ENCODE peak calls at places on chromosomes 11 and 22, in ten cellular contexts. One of them, this sample, is unnamed.

GRCh38 chr11:16841984-16842383 is 103.5 kb downstream of the C11orf58 start:
- DNase-seq in GM12865: peak; percentile 15
- DNase-seq in NCI-H526: no peak
- DNase-seq in epithelial cell of esophagus: no peak
- DNase-seq in CD4-positive, alpha-beta T cell: no peak
- DNase-seq in HT1080: no peak
- DNase-seq in neural crest cell: no peak
- DNase-seq in T-helper 9 cell: no peak
- DNase-seq in stimulated activated CD4-positive, alpha-beta T cell treated with anti-CD3 and anti-CD28 coated beads, Interleukin-12 subunit alpha, Interleukin-12 subunit beta, amount 100 ng/mL, for 48 hours: no peak
- DNase-seq in renal cortical epithelial cell: no peak
- DNase-seq in this sample: no peak

GRCh38 chr22:46639843-46640242 is 19.7 kb downstream of the GRAMD4 start:
- DNase-seq in NCI-H526: no peak
- DNase-seq in CD4-positive, alpha-beta T cell: no peak
- DNase-seq in neural crest cell: no peak
- DNase-seq in T-helper 9 cell: no peak
- DNase-seq in renal cortical epithelial cell: no peak
- DNase-seq in GM12865: no peak
- DNase-seq in stimulated activated CD4-positive, alpha-beta T cell treated with anti-CD3 and anti-CD28 coated beads, Interleukin-12 subunit alpha, Interleukin-12 subunit beta, amount 100 ng/mL, for 48 hours: no peak
- DNase-seq in epithelial cell of esophagus: no peak
- DNase-seq in HT1080: no peak
- DNase-seq in this sample: no peak

GRCh38 chr11:20154381-20154780 is 5.9 kb downstream of the DBX1 start:
- DNase-seq in HT1080: no peak
- DNase-seq in GM12865: no peak
- DNase-seq in renal cortical epithelial cell: peak; percentile 11
- DNase-seq in NCI-H526: no peak
- DNase-seq in neural crest cell: no peak
- DNase-seq in stimulated activated CD4-positive, alpha-beta T cell treated with anti-CD3 and anti-CD28 coated beads, Interleukin-12 subunit alpha, Interleukin-12 subunit beta, amount 100 ng/mL, for 48 hours: no peak
- DNase-seq in T-helper 9 cell: no peak
- DNase-seq in epithelial cell of esophagus: peak; percentile 26
- DNase-seq in CD4-positive, alpha-beta T cell: no peak
- DNase-seq in this sample: no peak

GRCh38 chr11:102451041-102451692 is 1.4 kb downstream of the TMEM123 start:
- DNase-seq in neural crest cell: no peak
- DNase-seq in stimulated activated CD4-positive, alpha-beta T cell treated with anti-CD3 and anti-CD28 coated beads, Interleukin-12 subunit alpha, Interleukin-12 subunit beta, amount 100 ng/mL, for 48 hours: no peak
- DNase-seq in HT1080: no peak
- DNase-seq in CD4-positive, alpha-beta T cell: no peak
- DNase-seq in epithelial cell of esophagus: no peak
- DNase-seq in T-helper 9 cell: no peak
- DNase-seq in NCI-H526: no peak
- DNase-seq in GM12865: no peak
- DNase-seq in renal cortical epithelial cell: no peak
- DNase-seq in this sample: no peak

GRCh38 chr11:27277843-27278242 is 85.2 kb downstream of the CCDC34 start:
- DNase-seq in renal cortical epithelial cell: no peak
- DNase-seq in T-helper 9 cell: no peak
- DNase-seq in neural crest cell: no peak
- DNase-seq in GM12865: no peak
- DNase-seq in CD4-positive, alpha-beta T cell: no peak
- DNase-seq in NCI-H526: no peak
- DNase-seq in stimulated activated CD4-positive, alpha-beta T cell treated with anti-CD3 and anti-CD28 coated beads, Interleukin-12 subunit alpha, Interleukin-12 subunit beta, amount 100 ng/mL, for 48 hours: no peak
- DNase-seq in HT1080: no peak
- DNase-seq in epithelial cell of esophagus: no peak
- DNase-seq in this sample: no peak

GRCh38 chr11:122100222-122101080 is 15.6 kb downstream of the BLID start:
- DNase-seq in neural crest cell: peak; percentile 22
- DNase-seq in GM12865: no peak
- DNase-seq in T-helper 9 cell: no peak
- DNase-seq in NCI-H526: no peak
- DNase-seq in stimulated activated CD4-positive, alpha-beta T cell treated with anti-CD3 and anti-CD28 coated beads, Interleukin-12 subunit alpha, Interleukin-12 subunit beta, amount 100 ng/mL, for 48 hours: no peak
- DNase-seq in CD4-positive, alpha-beta T cell: no peak
- DNase-seq in HT1080: no peak
- DNase-seq in epithelial cell of esophagus: peak; percentile 53
- DNase-seq in renal cortical epithelial cell: no peak
- DNase-seq in this sample: no peak

GRCh38 chr22:47944941-47945340 is 1182.5 kb downstream of the TBC1D22A start:
- DNase-seq in NCI-H526: no peak
- DNase-seq in T-helper 9 cell: no peak
- DNase-seq in neural crest cell: no peak
- DNase-seq in epithelial cell of esophagus: no peak
- DNase-seq in CD4-positive, alpha-beta T cell: no peak
- DNase-seq in stimulated activated CD4-positive, alpha-beta T cell treated with anti-CD3 and anti-CD28 coated beads, Interleukin-12 subunit alpha, Interleukin-12 subunit beta, amount 100 ng/mL, for 48 hours: no peak
- DNase-seq in GM12865: no peak
- DNase-seq in HT1080: no peak
- DNase-seq in renal cortical epithelial cell: no peak
- DNase-seq in this sample: no peak

GRCh38 chr22:41565403-41566054 is 4.7 kb downstream of the CSDC2 start:
- DNase-seq in epithelial cell of esophagus: peak; percentile 79
- DNase-seq in neural crest cell: no peak
- DNase-seq in GM12865: no peak
- DNase-seq in NCI-H526: no peak
- DNase-seq in T-helper 9 cell: no peak
- DNase-seq in renal cortical epithelial cell: peak; percentile 79
- DNase-seq in HT1080: peak; percentile 91
- DNase-seq in stimulated activated CD4-positive, alpha-beta T cell treated with anti-CD3 and anti-CD28 coated beads, Interleukin-12 subunit alpha, Interleukin-12 subunit beta, amount 100 ng/mL, for 48 hours: peak; percentile 7
- DNase-seq in CD4-positive, alpha-beta T cell: no peak
- DNase-seq in this sample: no peak

GRCh38 chr11:76791861-76792260 is 8.7 kb downstream of the TSKU start:
- DNase-seq in T-helper 9 cell: no peak
- DNase-seq in renal cortical epithelial cell: peak; percentile 52
- DNase-seq in stimulated activated CD4-positive, alpha-beta T cell treated with anti-CD3 and anti-CD28 coated beads, Interleukin-12 subunit alpha, Interleukin-12 subunit beta, amount 100 ng/mL, for 48 hours: no peak
- DNase-seq in GM12865: no peak
- DNase-seq in HT1080: peak; percentile 32
- DNase-seq in epithelial cell of esophagus: peak; percentile 76
- DNase-seq in CD4-positive, alpha-beta T cell: no peak
- DNase-seq in neural crest cell: no peak
- DNase-seq in NCI-H526: no peak
- DNase-seq in this sample: no peak

GRCh38 chr11:55949330-55949729 is 13.1 kb upstream of the OR5I1 start:
- DNase-seq in HT1080: no peak
- DNase-seq in stimulated activated CD4-positive, alpha-beta T cell treated with anti-CD3 and anti-CD28 coated beads, Interleukin-12 subunit alpha, Interleukin-12 subunit beta, amount 100 ng/mL, for 48 hours: no peak
- DNase-seq in neural crest cell: no peak
- DNase-seq in epithelial cell of esophagus: no peak
- DNase-seq in NCI-H526: no peak
- DNase-seq in CD4-positive, alpha-beta T cell: no peak
- DNase-seq in GM12865: no peak
- DNase-seq in T-helper 9 cell: no peak
- DNase-seq in renal cortical epithelial cell: no peak
- DNase-seq in this sample: no peak

GRCh38 chr11:36006556-36006955 is 62.7 kb downstream of the LDLRAD3 start:
- DNase-seq in neural crest cell: no peak
- DNase-seq in epithelial cell of esophagus: no peak
- DNase-seq in CD4-positive, alpha-beta T cell: no peak
- DNase-seq in GM12865: no peak
- DNase-seq in renal cortical epithelial cell: no peak
- DNase-seq in NCI-H526: no peak
- DNase-seq in stimulated activated CD4-positive, alpha-beta T cell treated with anti-CD3 and anti-CD28 coated beads, Interleukin-12 subunit alpha, Interleukin-12 subunit beta, amount 100 ng/mL, for 48 hours: no peak
- DNase-seq in T-helper 9 cell: no peak
- DNase-seq in HT1080: no peak
- DNase-seq in this sample: no peak

GRCh38 chr22:46513908-46514550 is 23.4 kb downstream of the CELSR1 start:
- DNase-seq in GM12865: peak; percentile 54
- DNase-seq in renal cortical epithelial cell: no peak
- DNase-seq in HT1080: no peak
- DNase-seq in NCI-H526: no peak
- DNase-seq in stimulated activated CD4-positive, alpha-beta T cell treated with anti-CD3 and anti-CD28 coated beads, Interleukin-12 subunit alpha, Interleukin-12 subunit beta, amount 100 ng/mL, for 48 hours: no peak
- DNase-seq in neural crest cell: no peak
- DNase-seq in epithelial cell of esophagus: peak; percentile 72
- DNase-seq in CD4-positive, alpha-beta T cell: no peak
- DNase-seq in T-helper 9 cell: no peak
- DNase-seq in this sample: no peak

GRCh38 chr11:47400813-47401279 is 7.5 kb upstream of the SLC39A13 start:
- DNase-seq in GM12865: peak; percentile 71
- DNase-seq in T-helper 9 cell: no peak
- DNase-seq in CD4-positive, alpha-beta T cell: no peak
- DNase-seq in neural crest cell: no peak
- DNase-seq in stimulated activated CD4-positive, alpha-beta T cell treated with anti-CD3 and anti-CD28 coated beads, Interleukin-12 subunit alpha, Interleukin-12 subunit beta, amount 100 ng/mL, for 48 hours: no peak
- DNase-seq in renal cortical epithelial cell: no peak
- DNase-seq in epithelial cell of esophagus: peak; percentile 31
- DNase-seq in NCI-H526: peak; percentile 81
- DNase-seq in HT1080: no peak
- DNase-seq in this sample: no peak

GRCh38 chr22:46657996-46658947 is 38.1 kb downstream of the GRAMD4 start:
- DNase-seq in neural crest cell: no peak
- DNase-seq in CD4-positive, alpha-beta T cell: no peak
- DNase-seq in stimulated activated CD4-positive, alpha-beta T cell treated with anti-CD3 and anti-CD28 coated beads, Interleukin-12 subunit alpha, Interleukin-12 subunit beta, amount 100 ng/mL, for 48 hours: no peak
- DNase-seq in T-helper 9 cell: no peak
- DNase-seq in epithelial cell of esophagus: peak; percentile 87
- DNase-seq in NCI-H526: no peak
- DNase-seq in HT1080: no peak
- DNase-seq in renal cortical epithelial cell: no peak
- DNase-seq in GM12865: no peak
- DNase-seq in this sample: no peak

GRCh38 chr11:44575288-44575672 is 9.8 kb downstream of the CD82 start:
- DNase-seq in NCI-H526: no peak
- DNase-seq in renal cortical epithelial cell: peak; percentile 89
- DNase-seq in GM12865: no peak
- DNase-seq in HT1080: peak; percentile 79
- DNase-seq in neural crest cell: no peak
- DNase-seq in stimulated activated CD4-positive, alpha-beta T cell treated with anti-CD3 and anti-CD28 coated beads, Interleukin-12 subunit alpha, Interleukin-12 subunit beta, amount 100 ng/mL, for 48 hours: peak; percentile 58
- DNase-seq in epithelial cell of esophagus: peak; percentile 83
- DNase-seq in T-helper 9 cell: no peak
- DNase-seq in CD4-positive, alpha-beta T cell: no peak
- DNase-seq in this sample: no peak

GRCh38 chr22:35921777-35922176 is 106.8 kb downstream of the RBFOX2 start:
- DNase-seq in epithelial cell of esophagus: peak; percentile 88
- DNase-seq in GM12865: peak; percentile 74
- DNase-seq in neural crest cell: peak; percentile 28
- DNase-seq in stimulated activated CD4-positive, alpha-beta T cell treated with anti-CD3 and anti-CD28 coated beads, Interleukin-12 subunit alpha, Interleukin-12 subunit beta, amount 100 ng/mL, for 48 hours: peak; percentile 11
- DNase-seq in T-helper 9 cell: no peak
- DNase-seq in CD4-positive, alpha-beta T cell: peak; percentile 4
- DNase-seq in HT1080: peak; percentile 93
- DNase-seq in renal cortical epithelial cell: peak; percentile 91
- DNase-seq in NCI-H526: peak; percentile 18
- DNase-seq in this sample: peak; percentile 72

GRCh38 chr11:80700386-80700785 is 1259.6 kb upstream of the TENM4 start:
- DNase-seq in CD4-positive, alpha-beta T cell: no peak
- DNase-seq in stimulated activated CD4-positive, alpha-beta T cell treated with anti-CD3 and anti-CD28 coated beads, Interleukin-12 subunit alpha, Interleukin-12 subunit beta, amount 100 ng/mL, for 48 hours: no peak
- DNase-seq in T-helper 9 cell: no peak
- DNase-seq in epithelial cell of esophagus: peak; percentile 4
- DNase-seq in renal cortical epithelial cell: peak; percentile 43
- DNase-seq in HT1080: no peak
- DNase-seq in GM12865: no peak
- DNase-seq in NCI-H526: no peak
- DNase-seq in neural crest cell: no peak
- DNase-seq in this sample: no peak

GRCh38 chr22:42697542-42698013 is 23.1 kb downstream of the A4GALT start:
- DNase-seq in stimulated activated CD4-positive, alpha-beta T cell treated with anti-CD3 and anti-CD28 coated beads, Interleukin-12 subunit alpha, Interleukin-12 subunit beta, amount 100 ng/mL, for 48 hours: no peak
- DNase-seq in renal cortical epithelial cell: peak; percentile 86
- DNase-seq in neural crest cell: no peak
- DNase-seq in HT1080: peak; percentile 86
- DNase-seq in CD4-positive, alpha-beta T cell: no peak
- DNase-seq in NCI-H526: no peak
- DNase-seq in GM12865: no peak
- DNase-seq in T-helper 9 cell: no peak
- DNase-seq in epithelial cell of esophagus: peak; percentile 87
- DNase-seq in this sample: peak; percentile 78

GRCh38 chr11:44351006-44351660 is 41.2 kb upstream of the ALX4 start:
- DNase-seq in NCI-H526: no peak
- DNase-seq in stimulated activated CD4-positive, alpha-beta T cell treated with anti-CD3 and anti-CD28 coated beads, Interleukin-12 subunit alpha, Interleukin-12 subunit beta, amount 100 ng/mL, for 48 hours: no peak
- DNase-seq in renal cortical epithelial cell: no peak
- DNase-seq in GM12865: peak; percentile 55
- DNase-seq in epithelial cell of esophagus: no peak
- DNase-seq in T-helper 9 cell: no peak
- DNase-seq in HT1080: no peak
- DNase-seq in CD4-positive, alpha-beta T cell: no peak
- DNase-seq in neural crest cell: no peak
- DNase-seq in this sample: no peak

GRCh38 chr11:35391922-35392813 is 27.2 kb downstream of the SLC1A2 start:
- DNase-seq in stimulated activated CD4-positive, alpha-beta T cell treated with anti-CD3 and anti-CD28 coated beads, Interleukin-12 subunit alpha, Interleukin-12 subunit beta, amount 100 ng/mL, for 48 hours: peak; percentile 81
- DNase-seq in T-helper 9 cell: peak; percentile 93
- DNase-seq in CD4-positive, alpha-beta T cell: peak; percentile 86
- DNase-seq in renal cortical epithelial cell: peak; percentile 51
- DNase-seq in neural crest cell: peak; percentile 95
- DNase-seq in HT1080: peak; percentile 74
- DNase-seq in epithelial cell of esophagus: peak; percentile 66
- DNase-seq in GM12865: peak; percentile 80
- DNase-seq in NCI-H526: peak; percentile 68
- DNase-seq in this sample: peak; percentile 66

GRCh38 chr11:5235364-5236095 is 1.2 kb upstream of the HBD start:
- DNase-seq in T-helper 9 cell: no peak
- DNase-seq in CD4-positive, alpha-beta T cell: no peak
- DNase-seq in renal cortical epithelial cell: no peak
- DNase-seq in NCI-H526: no peak
- DNase-seq in GM12865: no peak
- DNase-seq in neural crest cell: no peak
- DNase-seq in stimulated activated CD4-positive, alpha-beta T cell treated with anti-CD3 and anti-CD28 coated beads, Interleukin-12 subunit alpha, Interleukin-12 subunit beta, amount 100 ng/mL, for 48 hours: no peak
- DNase-seq in epithelial cell of esophagus: no peak
- DNase-seq in HT1080: no peak
- DNase-seq in this sample: no peak

GRCh38 chr11:133303262-133303661 is 229.0 kb downstream of the OPCML start:
- DNase-seq in NCI-H526: no peak
- DNase-seq in T-helper 9 cell: no peak
- DNase-seq in HT1080: no peak
- DNase-seq in neural crest cell: no peak
- DNase-seq in CD4-positive, alpha-beta T cell: no peak
- DNase-seq in stimulated activated CD4-positive, alpha-beta T cell treated with anti-CD3 and anti-CD28 coated beads, Interleukin-12 subunit alpha, Interleukin-12 subunit beta, amount 100 ng/mL, for 48 hours: no peak
- DNase-seq in epithelial cell of esophagus: no peak
- DNase-seq in renal cortical epithelial cell: no peak
- DNase-seq in GM12865: no peak
- DNase-seq in this sample: no peak

GRCh38 chr11:13228569-13228968 is 49.0 kb upstream of the BMAL1 start:
- DNase-seq in renal cortical epithelial cell: no peak
- DNase-seq in CD4-positive, alpha-beta T cell: no peak
- DNase-seq in neural crest cell: no peak
- DNase-seq in epithelial cell of esophagus: no peak
- DNase-seq in GM12865: no peak
- DNase-seq in T-helper 9 cell: no peak
- DNase-seq in stimulated activated CD4-positive, alpha-beta T cell treated with anti-CD3 and anti-CD28 coated beads, Interleukin-12 subunit alpha, Interleukin-12 subunit beta, amount 100 ng/mL, for 48 hours: no peak
- DNase-seq in HT1080: no peak
- DNase-seq in NCI-H526: no peak
- DNase-seq in this sample: no peak

GRCh38 chr11:11813288-11813962 is 28.3 kb upstream of the USP47 start:
- DNase-seq in renal cortical epithelial cell: peak; percentile 99
- DNase-seq in CD4-positive, alpha-beta T cell: no peak
- DNase-seq in T-helper 9 cell: no peak
- DNase-seq in NCI-H526: no peak
- DNase-seq in epithelial cell of esophagus: peak; percentile 83
- DNase-seq in neural crest cell: no peak
- DNase-seq in HT1080: peak; percentile 80
- DNase-seq in GM12865: no peak
- DNase-seq in stimulated activated CD4-positive, alpha-beta T cell treated with anti-CD3 and anti-CD28 coated beads, Interleukin-12 subunit alpha, Interleukin-12 subunit beta, amount 100 ng/mL, for 48 hours: no peak
- DNase-seq in this sample: no peak

GRCh38 chr11:132772712-132773545 is 759.4 kb downstream of the OPCML start:
- DNase-seq in epithelial cell of esophagus: no peak
- DNase-seq in stimulated activated CD4-positive, alpha-beta T cell treated with anti-CD3 and anti-CD28 coated beads, Interleukin-12 subunit alpha, Interleukin-12 subunit beta, amount 100 ng/mL, for 48 hours: no peak
- DNase-seq in T-helper 9 cell: no peak
- DNase-seq in renal cortical epithelial cell: no peak
- DNase-seq in HT1080: peak; percentile 3
- DNase-seq in neural crest cell: no peak
- DNase-seq in CD4-positive, alpha-beta T cell: no peak
- DNase-seq in NCI-H526: no peak
- DNase-seq in GM12865: no peak
- DNase-seq in this sample: no peak

GRCh38 chr11:1389103-1389931 is 417 bp upstream of the BRSK2 start:
- DNase-seq in NCI-H526: peak; percentile 91
- DNase-seq in HT1080: peak; percentile 93
- DNase-seq in neural crest cell: peak; percentile 98
- DNase-seq in T-helper 9 cell: peak; percentile 97
- DNase-seq in GM12865: peak; percentile 95
- DNase-seq in epithelial cell of esophagus: peak; percentile 98
- DNase-seq in renal cortical epithelial cell: peak; percentile 77
- DNase-seq in CD4-positive, alpha-beta T cell: peak; percentile 97
- DNase-seq in stimulated activated CD4-positive, alpha-beta T cell treated with anti-CD3 and anti-CD28 coated beads, Interleukin-12 subunit alpha, Interleukin-12 subunit beta, amount 100 ng/mL, for 48 hours: peak; percentile 96
- DNase-seq in this sample: peak; percentile 93

GRCh38 chr22:29693671-29694070 is 26.1 kb upstream of the CABP7 start:
- DNase-seq in HT1080: no peak
- DNase-seq in NCI-H526: no peak
- DNase-seq in T-helper 9 cell: no peak
- DNase-seq in epithelial cell of esophagus: no peak
- DNase-seq in CD4-positive, alpha-beta T cell: no peak
- DNase-seq in renal cortical epithelial cell: no peak
- DNase-seq in GM12865: no peak
- DNase-seq in stimulated activated CD4-positive, alpha-beta T cell treated with anti-CD3 and anti-CD28 coated beads, Interleukin-12 subunit alpha, Interleukin-12 subunit beta, amount 100 ng/mL, for 48 hours: no peak
- DNase-seq in neural crest cell: no peak
- DNase-seq in this sample: no peak

GRCh38 chr11:65576232-65576866 is 496 bp downstream of the EHBP1L1 start:
- DNase-seq in CD4-positive, alpha-beta T cell: no peak
- DNase-seq in epithelial cell of esophagus: no peak
- DNase-seq in T-helper 9 cell: no peak
- DNase-seq in HT1080: no peak
- DNase-seq in GM12865: no peak
- DNase-seq in NCI-H526: no peak
- DNase-seq in stimulated activated CD4-positive, alpha-beta T cell treated with anti-CD3 and anti-CD28 coated beads, Interleukin-12 subunit alpha, Interleukin-12 subunit beta, amount 100 ng/mL, for 48 hours: no peak
- DNase-seq in neural crest cell: no peak
- DNase-seq in renal cortical epithelial cell: no peak
- DNase-seq in this sample: no peak